ENCODE peak calls at places on chromosome 7, in ten cellular contexts. One of them, this sample, is unnamed. For H3K4me1, the result is how much of the 10 kb centered on the place peaks cover.

GRCh38 chr7:16753102-16753931 is at the start of gene TSPAN13:
- DNase-seq in HAP-1: peak
- DNase-seq in aorta: peak
- DNase-seq in HCT116: peak
- DNase-seq in OCI-LY7: peak
- DNase-seq in left ventricle myocardium inferior: peak
- DNase-seq in A549: peak
- DNase-seq in astrocyte: peak
- DNase-seq in CD4-positive, CD25-positive, alpha-beta regulatory T cell: peak
- DNase-seq in lung: peak
- DNase-seq in this sample: peak

GRCh38 chr7:25029075-25029474 is 49.1 kb upstream of the OSBPL3 start:
- DNase-seq in HCT116: no peak
- DNase-seq in astrocyte: no peak
- DNase-seq in CD4-positive, CD25-positive, alpha-beta regulatory T cell: no peak
- DNase-seq in OCI-LY7: no peak
- DNase-seq in lung: no peak
- DNase-seq in HAP-1: no peak
- DNase-seq in left ventricle myocardium inferior: no peak
- DNase-seq in aorta: no peak
- DNase-seq in A549: no peak
- DNase-seq in this sample: no peak

GRCh38 chr7:11130012-11130411 is 156.3 kb downstream of the PHF14 start:
- DNase-seq in HCT116: no peak
- DNase-seq in OCI-LY7: no peak
- DNase-seq in HAP-1: no peak
- DNase-seq in CD4-positive, CD25-positive, alpha-beta regulatory T cell: no peak
- DNase-seq in A549: no peak
- DNase-seq in left ventricle myocardium inferior: no peak
- DNase-seq in astrocyte: peak
- DNase-seq in lung: no peak
- DNase-seq in aorta: no peak
- DNase-seq in this sample: no peak

GRCh38 chr7:158353606-158354570 is 233.7 kb downstream of the PTPRN2 start:
- DNase-seq in CD4-positive, CD25-positive, alpha-beta regulatory T cell: no peak
- DNase-seq in astrocyte: no peak
- DNase-seq in left ventricle myocardium inferior: no peak
- DNase-seq in aorta: no peak
- DNase-seq in HAP-1: peak
- DNase-seq in A549: peak
- DNase-seq in OCI-LY7: peak
- DNase-seq in lung: no peak
- DNase-seq in HCT116: peak
- DNase-seq in this sample: no peak

GRCh38 chr7:7773334-7774308 is 55.2 kb upstream of the RPA3 start:
- DNase-seq in OCI-LY7: peak
- DNase-seq in HCT116: no peak
- DNase-seq in aorta: no peak
- DNase-seq in A549: no peak
- DNase-seq in CD4-positive, CD25-positive, alpha-beta regulatory T cell: no peak
- DNase-seq in left ventricle myocardium inferior: no peak
- DNase-seq in lung: no peak
- DNase-seq in astrocyte: no peak
- DNase-seq in HAP-1: peak
- DNase-seq in this sample: no peak

GRCh38 chr7:25314094-25314708 is 85.9 kb upstream of the NPVF start:
- DNase-seq in aorta: no peak
- DNase-seq in left ventricle myocardium inferior: no peak
- DNase-seq in HCT116: no peak
- DNase-seq in HAP-1: no peak
- DNase-seq in A549: no peak
- DNase-seq in astrocyte: no peak
- DNase-seq in lung: no peak
- DNase-seq in OCI-LY7: no peak
- DNase-seq in CD4-positive, CD25-positive, alpha-beta regulatory T cell: no peak
- DNase-seq in this sample: no peak

GRCh38 chr7:78587443-78588044 is 789.0 kb downstream of the PHTF2 start:
- DNase-seq in HCT116: peak
- DNase-seq in astrocyte: no peak
- DNase-seq in aorta: no peak
- DNase-seq in CD4-positive, CD25-positive, alpha-beta regulatory T cell: no peak
- DNase-seq in HAP-1: peak
- DNase-seq in A549: peak
- DNase-seq in left ventricle myocardium inferior: no peak
- DNase-seq in lung: no peak
- DNase-seq in OCI-LY7: peak
- DNase-seq in this sample: no peak

GRCh38 chr7:84274029-84274638 is 79.5 kb upstream of the SEMA3A start:
- DNase-seq in HCT116: no peak
- DNase-seq in A549: no peak
- DNase-seq in aorta: no peak
- DNase-seq in astrocyte: no peak
- DNase-seq in lung: no peak
- DNase-seq in OCI-LY7: no peak
- DNase-seq in CD4-positive, CD25-positive, alpha-beta regulatory T cell: no peak
- DNase-seq in left ventricle myocardium inferior: no peak
- DNase-seq in HAP-1: peak
- DNase-seq in this sample: no peak

GRCh38 chr7:90225601-90226000 is 14.1 kb downstream of the STEAP2 start:
- DNase-seq in HAP-1: no peak
- DNase-seq in astrocyte: no peak
- DNase-seq in lung: no peak
- DNase-seq in left ventricle myocardium inferior: no peak
- DNase-seq in OCI-LY7: no peak
- DNase-seq in HCT116: no peak
- DNase-seq in A549: no peak
- DNase-seq in CD4-positive, CD25-positive, alpha-beta regulatory T cell: no peak
- DNase-seq in aorta: no peak
- DNase-seq in this sample: no peak

GRCh38 chr7:1290262-1291039 is 57.8 kb downstream of the UNCX start:
- DNase-seq in aorta: peak
- DNase-seq in lung: no peak
- DNase-seq in A549: peak
- DNase-seq in HAP-1: peak
- DNase-seq in left ventricle myocardium inferior: no peak
- DNase-seq in OCI-LY7: no peak
- DNase-seq in astrocyte: no peak
- DNase-seq in CD4-positive, CD25-positive, alpha-beta regulatory T cell: peak
- DNase-seq in HCT116: no peak
- DNase-seq in this sample: no peak

GRCh38 chr7:106080307-106080987 is 31.7 kb downstream of the SYPL1 start:
- DNase-seq in CD4-positive, CD25-positive, alpha-beta regulatory T cell: no peak
- DNase-seq in HAP-1: no peak
- DNase-seq in left ventricle myocardium inferior: peak
- DNase-seq in OCI-LY7: no peak
- DNase-seq in lung: no peak
- DNase-seq in astrocyte: no peak
- DNase-seq in A549: no peak
- DNase-seq in HCT116: no peak
- DNase-seq in aorta: no peak
- DNase-seq in this sample: no peak

GRCh38 chr7:135512135-135512887 is 2.4 kb upstream of the CNOT4 start:
- DNase-seq in OCI-LY7: peak
- DNase-seq in aorta: no peak
- DNase-seq in HAP-1: peak
- DNase-seq in HCT116: peak
- DNase-seq in lung: no peak
- DNase-seq in left ventricle myocardium inferior: no peak
- DNase-seq in CD4-positive, CD25-positive, alpha-beta regulatory T cell: peak
- DNase-seq in astrocyte: peak
- DNase-seq in A549: peak
- DNase-seq in this sample: no peak

GRCh38 chr7:593324-594115 is 73.9 kb upstream of the PDGFA start:
- DNase-seq in HCT116: no peak
- DNase-seq in astrocyte: no peak
- DNase-seq in OCI-LY7: no peak
- DNase-seq in HAP-1: no peak
- DNase-seq in lung: no peak
- DNase-seq in A549: no peak
- DNase-seq in CD4-positive, CD25-positive, alpha-beta regulatory T cell: no peak
- DNase-seq in left ventricle myocardium inferior: no peak
- DNase-seq in aorta: peak
- DNase-seq in this sample: no peak

DNA sequence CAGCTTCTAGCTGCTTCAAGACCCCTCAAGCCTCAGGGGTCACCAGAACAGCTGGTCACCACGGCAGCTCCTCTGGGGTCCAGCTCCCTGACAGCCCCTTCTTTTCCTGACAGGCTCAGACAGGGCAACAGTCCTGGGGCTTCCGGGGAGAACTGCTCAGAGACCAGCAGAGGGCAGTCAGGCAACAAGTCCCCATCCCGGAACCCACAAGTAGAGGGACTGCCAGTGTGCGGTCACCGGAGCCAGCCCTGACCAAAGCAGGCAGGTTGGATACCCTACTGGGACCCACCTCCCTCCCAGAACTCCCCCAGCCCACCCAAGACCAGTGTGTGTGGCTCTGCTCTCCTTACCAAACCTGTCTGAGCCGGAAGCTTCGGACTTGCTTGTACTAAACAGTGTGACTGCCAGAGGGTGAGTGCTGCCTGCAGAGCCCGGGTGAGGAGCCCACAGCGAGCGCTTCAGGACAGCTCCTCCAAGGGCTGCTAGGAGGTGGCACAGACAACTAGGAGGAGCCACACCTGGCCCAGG is 40.3 kb downstream of the YKT6 start:
- DNase-seq in left ventricle myocardium inferior: peak
- DNase-seq in lung: peak
- DNase-seq in aorta: peak
- DNase-seq in HCT116: peak
- DNase-seq in A549: peak
- DNase-seq in OCI-LY7: peak
- DNase-seq in HAP-1: peak
- DNase-seq in astrocyte: peak
- DNase-seq in CD4-positive, CD25-positive, alpha-beta regulatory T cell: peak
- DNase-seq in this sample: peak
- H3K4me3 ChIP-seq in left ventricle myocardium inferior: no peak
- H3K4me3 ChIP-seq in lung: no peak
- H3K4me3 ChIP-seq in aorta: no peak
- H3K4me3 ChIP-seq in HCT116: no peak
- H3K4me3 ChIP-seq in A549: no peak
- H3K4me3 ChIP-seq in OCI-LY7: no peak
- H3K4me3 ChIP-seq in HAP-1: no peak
- H3K4me3 ChIP-seq in astrocyte: no peak
- H3K4me3 ChIP-seq in CD4-positive, CD25-positive, alpha-beta regulatory T cell: no peak
- H3K4me3 ChIP-seq in this sample: peak

DNA sequence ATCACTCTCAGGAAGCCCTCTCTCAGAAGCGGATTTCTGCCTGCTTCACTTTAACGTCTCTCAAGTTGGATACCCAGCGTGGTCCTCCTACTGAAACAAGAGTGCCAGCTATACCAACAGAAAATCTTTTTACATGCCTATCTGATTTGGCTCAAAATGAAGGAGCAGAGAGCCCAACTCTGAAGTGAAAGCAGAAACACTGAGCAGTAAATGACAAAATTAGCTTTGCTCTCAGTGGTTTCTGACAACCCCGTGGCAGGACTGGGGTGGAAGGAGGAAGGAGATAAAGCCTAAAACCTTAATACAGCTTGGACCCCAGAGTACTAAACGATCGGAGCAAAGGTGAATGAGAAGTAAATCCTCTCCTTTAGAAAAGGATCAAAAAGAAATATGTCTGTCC is 25.1 kb upstream of the GPR37 start:
- DNase-seq in HCT116: no peak
- DNase-seq in astrocyte: no peak
- DNase-seq in left ventricle myocardium inferior: no peak
- DNase-seq in HAP-1: no peak
- DNase-seq in OCI-LY7: no peak
- DNase-seq in aorta: no peak
- DNase-seq in A549: no peak
- DNase-seq in lung: no peak
- DNase-seq in CD4-positive, CD25-positive, alpha-beta regulatory T cell: no peak
- DNase-seq in this sample: no peak
- H3K4me1 ChIP-seq in HCT116: under half
- H3K4me1 ChIP-seq in astrocyte: under half
- H3K4me1 ChIP-seq in left ventricle myocardium inferior: under half
- H3K4me1 ChIP-seq in HAP-1: under half
- H3K4me1 ChIP-seq in OCI-LY7: under half
- H3K4me1 ChIP-seq in aorta: under half
- H3K4me1 ChIP-seq in A549: under half
- H3K4me1 ChIP-seq in lung: under half
- H3K4me1 ChIP-seq in CD4-positive, CD25-positive, alpha-beta regulatory T cell: under half
- H3K4me1 ChIP-seq in this sample: under half

DNA sequence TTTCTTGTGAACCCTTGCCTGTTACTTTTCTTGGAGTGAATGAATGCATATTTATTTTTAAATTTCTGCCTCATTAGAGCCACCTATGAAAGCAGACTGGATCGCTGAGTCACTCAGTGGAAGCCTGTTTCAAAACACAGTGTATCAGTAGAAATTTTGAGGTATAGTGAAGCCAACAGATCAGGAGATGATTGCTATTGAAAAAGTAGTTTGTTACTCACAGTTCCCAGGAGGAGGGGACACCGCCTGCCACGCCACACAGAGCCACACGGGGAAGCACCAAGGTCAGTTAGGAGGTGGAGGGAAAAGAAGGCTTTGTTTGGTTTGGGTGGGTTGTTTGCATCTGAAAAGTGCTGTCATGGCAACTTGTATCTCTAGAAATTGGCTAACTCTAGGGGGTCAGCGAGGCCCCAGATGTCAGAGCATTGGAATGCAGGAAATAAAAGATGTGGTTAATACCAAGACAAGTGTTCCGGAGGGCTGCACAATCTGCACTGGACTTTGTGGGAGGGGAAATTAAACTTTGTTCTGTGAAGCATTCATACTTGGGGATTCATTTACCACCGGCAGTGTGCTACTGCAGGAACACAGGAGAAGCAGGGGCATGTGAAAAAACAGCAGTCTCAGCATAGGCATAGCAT is 106.4 kb upstream of the SDK1 start:
- DNase-seq in aorta: peak
- DNase-seq in OCI-LY7: no peak
- DNase-seq in astrocyte: peak
- DNase-seq in HCT116: no peak
- DNase-seq in HAP-1: peak
- DNase-seq in left ventricle myocardium inferior: no peak
- DNase-seq in A549: peak
- DNase-seq in lung: peak
- DNase-seq in CD4-positive, CD25-positive, alpha-beta regulatory T cell: no peak
- DNase-seq in this sample: no peak
- H3K4me3 ChIP-seq in aorta: no peak
- H3K4me3 ChIP-seq in OCI-LY7: no peak
- H3K4me3 ChIP-seq in astrocyte: no peak
- H3K4me3 ChIP-seq in HCT116: no peak
- H3K4me3 ChIP-seq in HAP-1: no peak
- H3K4me3 ChIP-seq in left ventricle myocardium inferior: no peak
- H3K4me3 ChIP-seq in A549: no peak
- H3K4me3 ChIP-seq in lung: no peak
- H3K4me3 ChIP-seq in CD4-positive, CD25-positive, alpha-beta regulatory T cell: no peak
- H3K4me3 ChIP-seq in this sample: no peak

DNA sequence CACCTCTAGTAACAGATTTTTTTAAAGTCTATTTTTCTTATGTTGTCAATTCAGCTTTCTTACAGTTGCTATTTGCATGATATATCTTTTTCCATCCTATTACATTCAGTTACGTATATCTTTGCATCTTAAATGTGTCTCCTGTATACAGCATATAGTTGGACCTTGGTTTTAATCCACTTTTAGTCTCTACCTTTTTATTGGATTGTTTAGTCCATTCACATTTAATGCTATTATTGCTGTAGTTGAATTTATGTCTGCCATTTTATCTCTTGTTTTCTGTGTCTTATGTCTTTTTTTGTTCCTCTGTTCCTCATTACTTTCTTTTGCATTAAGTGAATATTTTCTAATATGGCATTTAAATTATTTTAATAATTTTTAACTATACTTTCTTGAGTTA is 100.6 kb downstream of the EEPD1 start:
- DNase-seq in lung: no peak
- DNase-seq in left ventricle myocardium inferior: no peak
- DNase-seq in HCT116: no peak
- DNase-seq in HAP-1: no peak
- DNase-seq in astrocyte: no peak
- DNase-seq in CD4-positive, CD25-positive, alpha-beta regulatory T cell: no peak
- DNase-seq in OCI-LY7: no peak
- DNase-seq in A549: no peak
- DNase-seq in aorta: no peak
- DNase-seq in this sample: no peak
- H3K4me1 ChIP-seq in lung: under half
- H3K4me1 ChIP-seq in left ventricle myocardium inferior: under half
- H3K4me1 ChIP-seq in HCT116: under half
- H3K4me1 ChIP-seq in HAP-1: under half
- H3K4me1 ChIP-seq in astrocyte: under half
- H3K4me1 ChIP-seq in CD4-positive, CD25-positive, alpha-beta regulatory T cell: under half
- H3K4me1 ChIP-seq in OCI-LY7: under half
- H3K4me1 ChIP-seq in A549: under half
- H3K4me1 ChIP-seq in aorta: under half
- H3K4me1 ChIP-seq in this sample: under half